ENCODE peak calls at places on chromosome 12, in six cellular contexts. V, C, W, U, B and S are unnamed samples. For H3K4me1 and H3K27me3, the result is how much of the 10 kb centered on the place peaks cover.

GRCh38 chr12:54701940-54702592 is 53.9 kb upstream of the DCD start:
- DNase-seq in V (peak), C (no peak), W (peak), U (no peak), B (peak), S (peak)

GRCh38 chr12:47825239-47825639 is 5.5 kb upstream of the HDAC7 start:
- DNase-seq in V (no peak), C (no peak), W (no peak), U (no peak), B (no peak), S (no peak)

GRCh38 chr12:122035292-122035691 is 13.6 kb downstream of the BCL7A start:
- DNase-seq in V (peak), C (no peak), W (no peak), U (no peak), B (no peak), S (no peak)

GRCh38 chr12:40762072-40762471 is 69.8 kb downstream of the CNTN1 start:
- DNase-seq in V (no peak), C (no peak), W (no peak), U (no peak), B (no peak), S (no peak)

GRCh38 chr12:9745191-9745590 is 12.3 kb upstream of the CLECL1 start:
- DNase-seq in V (no peak), C (no peak), W (no peak), U (no peak), B (no peak), S (no peak)

GRCh38 chr12:88471641-88472040 is 108.6 kb downstream of the KITLG start:
- DNase-seq in V (no peak), C (no peak), W (peak), U (no peak), B (peak), S (peak)

GRCh38 chr12:16297521-16297920 is 20.0 kb upstream of the SLC15A5 start:
- DNase-seq in V (peak), C (no peak), W (no peak), U (no peak), B (no peak), S (no peak)

GRCh38 chr12:89389755-89390661 is 37.7 kb upstream of the DUSP6 start:
- DNase-seq in V (no peak), C (no peak), W (peak), U (no peak), B (peak), S (no peak)

GRCh38 chr12:116142936-116143882 is 134.3 kb downstream of the MED13L start:
- DNase-seq in V (peak), C (no peak), W (peak), U (no peak), B (peak), S (no peak)

GRCh38 chr12:63991036-63991547 is 146.6 kb downstream of the SRGAP1 start:
- DNase-seq in V (no peak), C (no peak), W (peak), U (no peak), B (no peak), S (no peak)

GRCh38 chr12:3218150-3218845 is 141.1 kb downstream of the TSPAN9 start:
- DNase-seq in V (no peak), C (no peak), W (peak), U (no peak), B (peak), S (no peak)

GRCh38 chr12:39064712-39065111 is 159.3 kb upstream of the CPNE8 start:
- DNase-seq in V (peak), C (no peak), W (no peak), U (no peak), B (no peak), S (no peak)

GRCh38 chr12:45730116-45730841 is 773 bp downstream of the ARID2 start:
- DNase-seq in V (peak), C (peak), W (peak), U (peak), B (peak), S (peak)

GRCh38 chr12:16946691-16947090 is 340.7 kb upstream of the LMO3 start:
- DNase-seq in V (peak), C (no peak), W (no peak), U (no peak), B (no peak), S (no peak)

GRCh38 chr12:26018926-26019325 is 60.4 kb downstream of the RASSF8 start:
- DNase-seq in V (peak), C (no peak), W (peak), U (no peak), B (no peak), S (no peak)

GRCh38 chr12:123142948-123143752 is 7.7 kb downstream of the PITPNM2 start:
- DNase-seq in V (no peak), C (peak), W (no peak), U (no peak), B (peak), S (no peak)

GRCh38 chr12:77133566-77133965 is 68.2 kb upstream of the E2F7 start:
- DNase-seq in V (peak), C (peak), W (peak), U (peak), B (peak), S (peak)

GRCh38 chr12:121637231-121637914 is 11.0 kb downstream of the ORAI1 start:
- DNase-seq in V (peak), C (peak), W (no peak), U (no peak), B (no peak), S (no peak)

GRCh38 chr12:121573949-121574520 is 6.8 kb downstream of the KDM2B start:
- DNase-seq in V (no peak), C (no peak), W (no peak), U (no peak), B (no peak), S (no peak)

GRCh38 chr12:95473440-95473946 is 459 bp upstream of the METAP2 start:
- DNase-seq in V (peak), C (peak), W (peak), U (no peak), B (peak), S (peak)

GRCh38 chr12:22802883-22803640 is 178.1 kb downstream of the ETNK1 start:
- DNase-seq in V (no peak), C (no peak), W (no peak), U (no peak), B (no peak), S (no peak)

GRCh38 chr12:108814462-108815211 is 42.7 kb downstream of the SSH1 start:
- DNase-seq in V (no peak), C (no peak), W (no peak), U (no peak), B (no peak), S (no peak)

GRCh38 chr12:91954326-91954725 is 191.3 kb downstream of the BTG1 start:
- DNase-seq in V (no peak), C (no peak), W (no peak), U (no peak), B (no peak), S (no peak)

GRCh38 chr12:30726647-30727046 is 28.1 kb downstream of the CAPRIN2 start:
- DNase-seq in V (no peak), C (no peak), W (no peak), U (no peak), B (no peak), S (no peak)

GRCh38 chr12:67578976-67579661 is 69.4 kb upstream of the DYRK2 start:
- DNase-seq in V (no peak), C (no peak), W (no peak), U (no peak), B (no peak), S (no peak)

GRCh38 chr12:81330480-81330879 is 252.6 kb downstream of the ACSS3 start:
- DNase-seq in V (no peak), C (no peak), W (no peak), U (no peak), B (no peak), S (no peak)

GRCh38 chr12:76890407-76891143 is 11.8 kb upstream of the CSRP2 start:
- DNase-seq in V (no peak), C (no peak), W (no peak), U (no peak), B (no peak), S (no peak)

GRCh38 chr12:16492820-16493797 is 112.9 kb downstream of the LMO3 start:
- DNase-seq in V (no peak), C (no peak), W (no peak), U (no peak), B (no peak), S (no peak)

GRCh38 chr12:47754881-47755280 is 3.8 kb downstream of the RAPGEF3 start:
- DNase-seq in V (peak), C (no peak), W (no peak), U (no peak), B (no peak), S (no peak)

GRCh38 chr12:53985358-53985899 is 483 bp downstream of the HOXC10 start:
- DNase-seq in V (no peak), C (peak), W (no peak), U (no peak), B (no peak), S (no peak)

GRCh38 chr12:110725267-110725666 is 17.4 kb downstream of the PPP1CC start:
- DNase-seq in V (no peak), C (no peak), W (no peak), U (no peak), B (no peak), S (no peak)

GRCh38 chr12:91529829-91530228 is 347.2 kb upstream of the DCN start:
- DNase-seq in V (peak), C (no peak), W (no peak), U (no peak), B (no peak), S (no peak)

DNA sequence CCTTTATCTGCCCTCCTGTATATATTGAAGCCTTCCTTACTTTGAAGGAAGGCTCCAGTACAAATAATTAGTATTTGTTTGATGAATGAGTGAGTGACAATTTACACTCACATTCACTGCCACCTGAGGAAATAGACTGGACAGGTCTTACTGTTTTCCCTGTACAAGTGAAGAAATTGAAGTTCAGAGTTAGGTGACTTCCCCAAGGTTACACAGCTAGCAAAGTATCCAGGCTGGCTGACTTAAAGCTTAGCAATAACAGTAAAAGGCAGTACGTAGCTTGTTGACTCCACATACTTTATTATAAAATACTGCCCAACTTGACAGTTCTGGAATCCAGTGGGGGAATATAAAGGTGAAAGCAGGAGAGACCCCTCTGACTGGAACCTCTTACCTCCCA is 2.6 kb upstream of the KRT18 start:
- DNase-seq in V (peak), C (no peak), W (no peak), U (no peak), B (peak), S (no peak)
- H3K4me1 ChIP-seq in V (under half), C (under half), W (under half), U (under half), B (under half), S (under half)

DNA sequence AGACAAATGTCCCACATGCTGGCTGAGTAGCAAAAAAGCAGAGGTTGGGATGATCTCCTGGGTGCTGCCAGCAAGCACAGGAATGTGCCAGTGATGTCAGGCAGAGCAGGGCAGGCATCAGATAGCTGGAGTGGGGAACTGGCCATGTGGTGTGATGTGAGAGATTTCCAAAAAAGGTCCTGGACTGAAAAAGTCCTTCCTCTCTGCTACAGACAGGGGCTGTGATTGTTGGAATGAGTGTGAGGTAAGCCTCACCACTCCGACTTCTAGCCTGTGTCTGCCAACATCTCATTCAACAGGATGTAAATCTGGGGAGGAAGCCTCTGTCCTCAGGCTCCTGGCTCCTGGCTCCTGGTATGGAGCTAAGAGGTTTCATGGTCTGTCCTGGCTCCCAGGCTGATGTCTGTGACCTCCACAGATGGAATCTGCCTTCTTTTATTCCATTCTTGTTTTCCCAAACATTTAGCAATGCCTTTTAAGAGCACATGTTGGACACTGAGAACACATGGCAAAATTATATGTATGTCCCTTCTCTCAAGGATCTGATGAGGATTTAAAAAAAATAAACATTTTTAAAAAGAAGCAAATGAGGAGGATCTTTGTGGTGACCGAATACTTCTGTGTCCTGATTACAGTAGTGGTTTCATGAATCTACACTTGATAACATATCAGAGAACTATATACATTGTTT is 50.1 kb upstream of the STK38L start:
- DNase-seq in V (no peak), C (no peak), W (peak), U (no peak), B (peak), S (no peak)
- H4K91ac ChIP-seq in V (peak), C (no peak), W (peak), U (no peak), B (no peak), S (no peak)

GRCh38 chr12:4272976-4273650 is 449 bp upstream of the CCND2 start:
- DNase-seq in V (no peak), C (no peak), W (no peak), U (no peak), B (peak), S (no peak)
- H3K27me3 ChIP-seq in V (under half), C (under half), W (half or more), U (under half), B (under half), S (under half)

DNA sequence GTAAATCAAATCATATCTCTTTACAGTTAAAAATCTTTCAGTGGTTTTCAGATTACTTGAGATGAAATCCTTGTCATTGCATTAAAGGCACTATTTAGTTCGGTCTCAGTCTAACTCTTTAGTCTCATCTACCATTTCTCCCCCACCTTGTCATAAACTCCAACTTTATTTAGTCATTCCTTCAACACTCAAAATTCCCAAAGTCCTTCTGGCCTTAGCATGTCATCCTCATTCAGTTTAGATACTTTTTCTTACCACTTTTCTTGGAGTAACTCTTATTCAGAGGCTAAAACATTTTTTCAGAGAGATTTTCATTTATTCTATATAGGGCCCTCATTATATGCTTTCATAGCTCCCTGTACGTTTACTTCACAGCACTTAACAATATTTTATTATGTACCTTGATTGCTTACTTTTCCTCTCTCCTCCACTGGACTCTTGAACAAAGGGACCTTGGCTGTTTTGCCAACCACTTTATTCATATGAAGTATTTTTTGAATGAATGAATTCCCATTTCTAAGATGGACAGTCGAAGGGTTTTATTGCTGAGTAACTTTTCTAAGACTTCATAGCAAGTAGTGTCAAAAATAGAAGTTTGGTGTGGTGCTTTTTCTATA is 12.8 kb downstream of the USP15 start:
- DNase-seq in V (no peak), C (no peak), W (no peak), U (no peak), B (no peak), S (no peak)
- H3K4me1 ChIP-seq in V (under half), C (under half), W (under half), U (under half), B (under half), S (under half)

GRCh38 chr12:49535921-49536525 is 2.8 kb upstream of the KCNH3 start:
- DNase-seq in V (no peak), C (peak), W (no peak), U (no peak), B (no peak), S (no peak)

GRCh38 chr12:49534806-49535278 is 4.0 kb upstream of the KCNH3 start:
- DNase-seq in V (no peak), C (no peak), W (no peak), U (no peak), B (no peak), S (no peak)

GRCh38 chr12:49529409-49529808 is 9.4 kb upstream of the KCNH3 start:
- DNase-seq in V (no peak), C (no peak), W (no peak), U (no peak), B (no peak), S (no peak)

GRCh38 chr12:49536526-49537195 is 2.2 kb upstream of the KCNH3 start:
- DNase-seq in V (no peak), C (no peak), W (no peak), U (no peak), B (no peak), S (no peak)

GRCh38 chr12:49533331-49533730 is 5.5 kb upstream of the KCNH3 start:
- DNase-seq in V (no peak), C (peak), W (no peak), U (no peak), B (no peak), S (no peak)
- H4K91ac ChIP-seq in V (no peak), C (no peak), W (no peak), U (no peak), B (no peak), S (no peak)

DNA sequence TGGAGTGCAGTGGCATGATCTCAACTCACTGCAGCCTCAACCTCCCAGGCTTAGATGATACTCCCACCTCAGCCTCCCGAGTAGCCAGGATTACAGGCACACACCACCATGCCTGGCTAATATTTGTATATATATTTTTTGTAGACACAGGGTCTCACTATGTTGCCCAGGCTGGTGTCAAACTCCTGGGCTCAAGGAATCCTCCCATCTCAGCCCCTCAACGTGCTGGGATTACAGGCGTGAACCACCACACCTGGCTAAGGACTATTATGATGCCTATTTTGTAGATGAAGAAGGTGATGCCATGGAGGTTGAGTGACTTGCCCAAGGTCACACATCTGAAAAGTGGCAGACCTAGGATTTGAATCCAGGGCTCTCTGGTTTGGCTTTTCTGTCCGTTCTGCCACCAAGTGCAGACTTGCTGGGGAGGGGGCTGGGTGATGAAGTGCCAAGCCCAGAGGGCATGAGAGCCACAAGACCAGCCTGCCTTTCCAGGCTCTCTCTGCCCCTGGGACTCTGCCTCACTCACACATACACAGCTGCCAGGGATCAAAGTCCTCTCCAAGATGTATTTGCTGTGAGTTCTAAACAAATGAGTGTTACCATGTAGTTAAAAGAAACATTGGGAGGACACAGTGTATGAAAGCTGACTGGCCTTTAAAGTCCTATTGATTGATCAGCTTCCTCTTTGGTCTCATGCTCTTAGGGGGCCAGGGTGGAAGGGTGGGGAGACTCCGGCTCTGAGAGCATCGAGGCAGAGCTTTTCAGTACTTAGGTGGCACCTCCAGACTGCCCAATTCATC is 21.3 kb upstream of the RBM19 start:
- DNase-seq in V (no peak), C (no peak), W (no peak), U (no peak), B (no peak), S (no peak)
- H3K27me3 ChIP-seq in V (under half), C (under half), W (under half), U (under half), B (under half), S (under half)

GRCh38 chr12:6201775-6202292 is 1.6 kb downstream of the CD9 start:
- DNase-seq in V (peak), C (no peak), W (no peak), U (no peak), B (no peak), S (no peak)
- H3K4me1 ChIP-seq in V (under half), C (under half), W (under half), U (under half), B (under half), S (under half)

GRCh38 chr12:12353807-12354206 is 3.1 kb upstream of the BORCS5 start:
- DNase-seq in V (no peak), C (no peak), W (no peak), U (peak), B (no peak), S (no peak)
- H4K91ac ChIP-seq in V (no peak), C (no peak), W (no peak), U (no peak), B (no peak), S (no peak)

DNA sequence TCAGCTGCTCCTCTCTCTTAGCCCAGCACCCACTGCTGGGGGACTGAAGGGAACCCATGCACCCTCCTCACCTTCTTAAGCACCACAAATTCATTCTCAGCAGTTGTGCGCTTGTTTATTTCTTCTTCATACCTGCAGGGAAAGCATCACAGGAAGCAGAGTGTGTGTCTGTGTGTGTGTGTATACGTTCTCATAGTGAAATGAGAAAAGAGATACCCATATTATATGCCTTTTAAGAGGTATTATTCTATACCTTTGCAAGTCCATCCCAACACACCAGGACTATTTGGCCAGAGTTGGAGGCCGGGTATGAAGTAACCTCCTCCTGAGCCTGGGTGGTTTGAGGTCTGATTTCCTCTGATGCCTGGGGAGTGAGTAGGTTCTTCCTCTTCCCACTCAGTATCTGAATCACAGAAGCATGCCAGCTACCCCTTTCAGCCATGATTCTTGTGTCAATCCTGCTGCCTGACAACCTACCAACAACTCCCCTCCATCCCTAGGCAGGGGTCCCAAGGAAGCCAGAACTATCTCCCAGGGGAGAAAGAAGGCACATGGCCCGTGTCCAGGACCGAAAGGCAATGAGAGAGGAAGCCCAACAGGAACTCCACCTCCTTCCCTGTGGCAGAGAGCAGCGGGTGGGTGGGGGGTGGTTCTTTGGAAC is 3.0 kb downstream of the KRT73 start:
- DNase-seq in V (no peak), C (peak), W (peak), U (peak), B (no peak), S (no peak)
- H3K27me3 ChIP-seq in V (under half), C (under half), W (under half), U (under half), B (half or more), S (under half)